ENCODE peak calls at places on chromosomes 5 and 9, in four cellular contexts. Q, Z, R and M are unnamed samples.
A peak's percentile ranks its signal among the peaks of the same experiment; 100 is the strongest.

GRCh38 chr9:137407590-137408300 is 15.2 kb downstream of the EXD3 start:
- DNase-seq in Q (no peak), Z (no peak), R (no peak), M (no peak)

GRCh38 chr5:16464664-16465543 is 696 bp downstream of the ZNF622 start:
- DNase-seq in Q (no peak), Z (no peak), R (peak; percentile 27), M (no peak)

GRCh38 chr5:15290953-15291352 is 209.0 kb upstream of the FBXL7 start:
- DNase-seq in Q (no peak), Z (peak; percentile 8), R (no peak), M (no peak)

GRCh38 chr5:14397717-14398116 is 183.9 kb upstream of the OTULINL start:
- DNase-seq in Q (no peak), Z (no peak), R (no peak), M (no peak)

GRCh38 chr9:16320338-16320902 is 550.0 kb downstream of the BNC2 start:
- DNase-seq in Q (no peak), Z (no peak), R (no peak), M (no peak)

GRCh38 chr5:88666761-88667186 is 216.2 kb downstream of the MEF2C start:
- DNase-seq in Q (no peak), Z (no peak), R (no peak), M (peak; percentile 48)

GRCh38 chr5:1777281-1778137 is 22.1 kb downstream of the MRPL36 start:
- DNase-seq in Q (peak; percentile 1), Z (no peak), R (no peak), M (no peak)

GRCh38 chr5:143011621-143012020 is 241.4 kb downstream of the ARHGAP26 start:
- DNase-seq in Q (no peak), Z (no peak), R (no peak), M (no peak)

GRCh38 chr9:114184071-114184470 is 28.7 kb downstream of the COL27A1 start:
- DNase-seq in Q (no peak), Z (no peak), R (no peak), M (no peak)